ENCODE peak calls at places on chromosome 15, in ten cellular contexts. K, R, F, N, Q, H, Z, T, W and J are unnamed samples.
A peak's percentile ranks its signal among the peaks of the same experiment; 100 is the strongest.

GRCh38 chr15:39922450-39923092 is 2.5 kb upstream of the GPR176 start:
- DNase-seq in H (no peak), Q (no peak), Z (no peak), W (no peak), R (peak; percentile 30), K (no peak), F (no peak), T (no peak), N (no peak), J (no peak)

GRCh38 chr15:50828610-50829206 is 63.2 kb upstream of the SPPL2A start:
- DNase-seq in Q (no peak), Z (peak; percentile 86), R (peak; percentile 40), H (peak; percentile 21), N (no peak), T (peak; percentile 53), W (no peak), F (peak; percentile 80), K (peak; percentile 35), J (no peak)

GRCh38 chr15:62307551-62307950 is 142.5 kb upstream of the C2CD4B start:
- DNase-seq in W (no peak), H (no peak), Q (no peak), Z (peak; percentile 93), T (no peak), K (no peak), N (no peak), R (no peak), F (peak; percentile 97), J (no peak)

GRCh38 chr15:78996876-78997275 is 52.0 kb upstream of the CTSH start:
- DNase-seq in Z (peak; percentile 25), K (peak; percentile 84), T (no peak), H (no peak), Q (no peak), W (no peak), R (no peak), N (no peak), F (no peak), J (no peak)

GRCh38 chr15:55741592-55742497 is 1.1 kb downstream of the PRTG start:
- DNase-seq in N (no peak), Z (peak; percentile 4), F (no peak), Q (no peak), R (peak; percentile 70), K (peak; percentile 52), T (peak; percentile 78), H (no peak), W (peak; percentile 67), J (no peak)

GRCh38 chr15:31442203-31443090 is 115.8 kb downstream of the KLF13 start:
- DNase-seq in R (peak; percentile 52), K (no peak), T (peak; percentile 72), F (peak; percentile 99), H (peak; percentile 78), W (no peak), N (no peak), Q (peak; percentile 42), Z (peak; percentile 94), J (no peak)

GRCh38 chr15:95208988-95209387 is 977.6 kb downstream of the MCTP2 start:
- DNase-seq in K (no peak), W (no peak), Z (peak; percentile 27), Q (no peak), F (peak; percentile 18), N (no peak), H (no peak), R (no peak), T (no peak), J (no peak)

GRCh38 chr15:31560643-31561042 is 234.0 kb downstream of the KLF13 start:
- DNase-seq in Z (no peak), Q (no peak), F (no peak), H (no peak), N (no peak), W (no peak), T (no peak), K (no peak), R (no peak), J (no peak)

GRCh38 chr15:49675051-49675450 is 54.2 kb downstream of the DTWD1 start:
- DNase-seq in N (no peak), K (no peak), T (no peak), W (no peak), Z (peak; percentile 92), F (peak; percentile 90), H (peak; percentile 55), R (no peak), Q (no peak), J (no peak)

GRCh38 chr15:25887870-25888269 is 24.7 kb upstream of the ATP10A start:
- DNase-seq in N (no peak), R (no peak), Q (no peak), Z (no peak), H (no peak), F (no peak), W (no peak), T (no peak), K (no peak), J (no peak)

GRCh38 chr15:93030430-93031102 is 58.4 kb downstream of the RGMA start:
- DNase-seq in K (peak; percentile 73), T (peak; percentile 93), Z (peak; percentile 73), W (no peak), R (peak; percentile 78), Q (peak; percentile 77), N (peak; percentile 67), H (peak; percentile 26), F (peak; percentile 46), J (peak; percentile 72)

GRCh38 chr15:27418729-27419128 is 447.7 kb downstream of the GABRG3 start:
- DNase-seq in Q (no peak), H (no peak), K (no peak), R (peak; percentile 88), W (no peak), T (peak; percentile 67), N (no peak), F (no peak), Z (no peak), J (peak; percentile 82)

GRCh38 chr15:44489464-44489863 is 47.5 kb upstream of the EIF3J start:
- DNase-seq in K (no peak), Z (peak; percentile 81), T (no peak), R (no peak), Q (no peak), H (peak; percentile 49), N (no peak), F (peak; percentile 74), W (no peak), J (no peak)

DNA sequence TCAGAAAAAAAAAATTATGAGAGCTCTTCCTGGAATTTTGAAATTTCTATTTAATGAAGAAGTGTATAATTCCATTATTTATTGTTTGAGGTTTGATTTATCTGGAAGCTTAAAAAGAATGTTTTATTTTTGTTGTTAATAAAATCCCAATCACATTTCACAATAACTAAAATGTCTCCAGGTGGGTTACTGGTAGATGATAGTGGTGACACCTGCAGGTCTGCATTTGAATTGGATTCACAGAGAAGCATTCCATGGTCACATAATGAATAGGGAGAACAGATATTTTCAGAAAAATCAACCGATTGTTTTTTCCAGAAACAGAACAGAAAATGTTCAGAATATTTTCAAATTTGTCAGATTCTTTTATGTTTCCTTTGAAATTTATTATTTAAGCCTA is 48.3 kb downstream of the ASB7 start:
- DNase-seq in W (no peak), K (no peak), N (no peak), R (no peak), F (no peak), H (no peak), Z (peak; percentile 18), Q (no peak), T (no peak), J (no peak)
- TF ChIP-seq CTCF in W (no peak), K (no peak), N (no peak), R (peak; percentile 26), F (peak; percentile 57), H (no peak), Z (peak; percentile 31), Q (no peak), T (peak; percentile 69), J (no peak)

GRCh38 chr15:80660114-80660513 is 35.0 kb upstream of the ABHD17C start:
- DNase-seq in N (no peak), T (peak; percentile 79), Q (peak; percentile 39), W (no peak), K (peak; percentile 21), Z (peak; percentile 81), H (no peak), F (peak; percentile 68), R (peak; percentile 64), J (no peak)
- TF ChIP-seq CTCF in N (peak; percentile 10), T (peak; percentile 77), Q (peak; percentile 32), W (peak; percentile 38), K (peak; percentile 6), Z (peak; percentile 78), H (peak; percentile 60), F (peak; percentile 66), R (peak; percentile 58), J (no peak)

GRCh38 chr15:71128939-71129562 is 13.8 kb downstream of the THSD4 start:
- DNase-seq in R (no peak), H (no peak), Q (no peak), Z (peak; percentile 60), T (no peak), K (no peak), N (no peak), W (no peak), F (peak; percentile 61), J (no peak)

GRCh38 chr15:71129660-71130059 is 14.4 kb downstream of the THSD4 start:
- DNase-seq in Q (no peak), T (no peak), W (no peak), Z (no peak), H (no peak), K (no peak), N (no peak), R (no peak), F (peak; percentile 69), J (no peak)

GRCh38 chr15:71124937-71125755 is 9.9 kb downstream of the THSD4 start:
- DNase-seq in K (no peak), H (no peak), W (no peak), R (no peak), Q (no peak), T (no peak), F (no peak), Z (no peak), N (no peak), J (no peak)

GRCh38 chr15:71127083-71127482 is 11.8 kb downstream of the THSD4 start:
- DNase-seq in Q (no peak), T (no peak), F (no peak), W (no peak), Z (no peak), H (no peak), R (no peak), K (no peak), N (no peak), J (no peak)

GRCh38 chr15:71125831-71126453 is 10.7 kb downstream of the THSD4 start:
- DNase-seq in T (peak; percentile 85), N (no peak), H (no peak), K (no peak), Q (no peak), R (peak; percentile 21), W (no peak), Z (no peak), F (no peak), J (no peak)
- TF ChIP-seq CTCF in T (peak; percentile 79), N (no peak), H (peak; percentile 50), K (no peak), Q (no peak), R (peak; percentile 32), W (no peak), Z (peak; percentile 9), F (peak; percentile 39), J (no peak)

DNA sequence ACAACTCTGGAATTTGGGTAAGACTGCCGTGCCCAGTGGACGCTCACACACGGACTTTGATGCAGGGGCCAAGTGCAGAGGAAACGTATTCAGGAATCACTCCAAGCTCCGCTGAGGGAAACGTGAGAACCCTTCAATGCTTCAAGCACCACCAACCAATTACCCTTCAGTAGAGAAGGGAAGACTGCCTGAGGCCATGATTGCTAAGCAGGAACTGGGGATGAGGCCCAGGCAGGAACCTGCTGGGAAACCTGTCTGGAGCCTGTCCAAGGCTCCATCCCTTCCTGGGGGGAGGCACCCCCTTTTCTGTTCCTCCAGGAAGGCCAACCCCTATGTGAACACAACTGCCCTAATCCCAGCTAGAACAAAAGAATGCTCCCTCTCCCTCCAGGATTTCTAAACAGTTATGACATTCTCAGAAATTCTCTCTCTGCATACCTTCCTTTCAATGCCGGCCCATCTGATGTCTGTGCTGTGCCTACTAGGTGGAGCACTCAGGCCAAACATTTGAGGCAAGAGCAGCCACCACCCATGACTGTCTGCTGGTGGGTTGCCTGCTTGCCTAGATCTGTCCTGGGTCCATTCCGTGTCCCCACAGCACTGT is 149.6 kb downstream of the ADAMTS17 start:
- DNase-seq in H (no peak), F (peak; percentile 82), Q (no peak), T (no peak), N (no peak), W (no peak), Z (peak; percentile 72), R (no peak), K (no peak), J (no peak)
- TF ChIP-seq CTCF in H (no peak), F (no peak), Q (no peak), T (no peak), N (no peak), W (no peak), Z (no peak), R (no peak), K (no peak), J (no peak)